ENCODE peak calls at places on chromosome 21, in four cellular contexts. D, O, T and G are unnamed samples.

GRCh38 chr21:34020005-34020847 is 53.2 kb upstream of the MRPS6 start:
- DNase-seq in D (peak; percentile 27), O (no peak), T (no peak), G (no peak)

GRCh38 chr21:32233055-32233546 is 45.7 kb downstream of the MIS18A start:
- DNase-seq in D (no peak), O (no peak), T (no peak), G (no peak)

GRCh38 chr21:14773777-14774345 is 227.7 kb upstream of the SAMSN1 start:
- DNase-seq in D (peak; percentile 59), O (peak; percentile 62), T (peak; percentile 46), G (no peak)

GRCh38 chr21:46081022-46081861 is 16.7 kb upstream of the COL6A2 start:
- DNase-seq in D (no peak), O (peak; percentile 31), T (no peak), G (peak; percentile 81)

GRCh38 chr21:44761747-44762208 is 39.8 kb downstream of the UBE2G2 start:
- DNase-seq in D (no peak), O (no peak), T (no peak), G (peak; percentile 81)

GRCh38 chr21:35274923-35275322 is 225.8 kb upstream of the RUNX1 start:
- DNase-seq in D (no peak), O (no peak), T (no peak), G (no peak)

GRCh38 chr21:35002879-35003722 is 46.0 kb downstream of the RUNX1 start:
- DNase-seq in D (no peak), O (no peak), T (peak; percentile 84), G (no peak)

GRCh38 chr21:32868631-32869454 is 97.3 kb upstream of the PAXBP1 start:
- DNase-seq in D (no peak), O (no peak), T (no peak), G (no peak)

GRCh38 chr21:33421713-33422393 is 18.6 kb downstream of the IFNGR2 start:
- DNase-seq in D (no peak), O (no peak), T (no peak), G (no peak)

GRCh38 chr21:39319251-39319756 is 5.9 kb upstream of the BRWD1 start:
- DNase-seq in D (no peak), O (no peak), T (peak; percentile 63), G (no peak)

GRCh38 chr21:20603236-20603635 is 395.0 kb upstream of the NCAM2 start:
- DNase-seq in D (no peak), O (no peak), T (no peak), G (no peak)

GRCh38 chr21:41283211-41283818 is 33.3 kb upstream of the FAM3B start:
- DNase-seq in D (peak; percentile 70), O (no peak), T (peak; percentile 95), G (no peak)

GRCh38 chr21:45497846-45498645 is 44.2 kb downstream of the SLC19A1 start:
- DNase-seq in D (no peak), O (peak; percentile 31), T (no peak), G (peak; percentile 75)

GRCh38 chr21:32520885-32521735 is 64.2 kb downstream of the TCP10L start:
- DNase-seq in D (peak; percentile 94), O (peak; percentile 75), T (peak; percentile 98), G (no peak)

GRCh38 chr21:21813295-21813694 is 815.1 kb downstream of the NCAM2 start:
- DNase-seq in D (no peak), O (no peak), T (no peak), G (no peak)

GRCh38 chr21:20031807-20032206 is 966.4 kb upstream of the NCAM2 start:
- DNase-seq in D (no peak), O (no peak), T (no peak), G (peak; percentile 63)

GRCh38 chr21:44012474-44013379 is 618 bp downstream of the TRAPPC10 start:
- DNase-seq in D (peak; percentile 63), O (peak; percentile 82), T (peak; percentile 27), G (peak; percentile 75)

GRCh38 chr21:44377922-44378645 is 24.7 kb downstream of the TRPM2 start:
- DNase-seq in D (no peak), O (no peak), T (no peak), G (no peak)

GRCh38 chr21:44419679-44420078 is 35.6 kb upstream of the LRRC3 start:
- DNase-seq in D (no peak), O (no peak), T (no peak), G (no peak)

GRCh38 chr21:33265664-33266049 is 510 bp upstream of the IL10RB start:
- DNase-seq in D (no peak), O (peak; percentile 86), T (no peak), G (no peak)

GRCh38 chr21:35198004-35198403 is 148.9 kb upstream of the RUNX1 start:
- DNase-seq in D (no peak), O (no peak), T (peak; percentile 79), G (no peak)

GRCh38 chr21:44583800-44584147 is 3.4 kb upstream of the KRTAP10-5 start:
- DNase-seq in D (no peak), O (no peak), T (no peak), G (no peak)

GRCh38 chr21:45926281-45926680 is 55.3 kb upstream of the COL6A1 start:
- DNase-seq in D (no peak), O (no peak), T (no peak), G (no peak)

GRCh38 chr21:45498646-45499000 is 43.6 kb downstream of the SLC19A1 start:
- DNase-seq in D (no peak), O (peak; percentile 12), T (no peak), G (no peak)

GRCh38 chr21:41167348-41168342 is at the start of gene BACE2:
- DNase-seq in D (peak; percentile 57), O (peak; percentile 79), T (peak; percentile 88), G (no peak)

DNA sequence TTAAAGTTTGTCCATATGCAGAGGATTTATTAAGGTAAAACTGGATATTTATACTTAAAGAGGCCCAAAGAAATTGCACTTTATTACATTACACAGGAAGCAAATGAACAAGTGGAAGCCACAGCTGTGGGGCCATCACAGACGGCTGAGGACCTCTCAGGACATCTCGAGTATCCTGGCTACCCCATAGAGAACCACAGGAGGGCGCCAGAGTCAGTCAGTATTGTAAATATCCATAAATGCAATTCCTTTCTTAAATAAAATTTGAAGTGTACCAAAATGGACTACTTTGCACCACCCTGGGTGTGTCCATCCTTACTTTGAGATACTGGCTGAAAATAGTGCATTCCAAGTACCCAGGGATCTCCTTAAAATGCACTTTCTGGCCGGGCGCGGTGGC is 257.2 kb downstream of the MRPL39 start:
- DNase-seq in D (peak; percentile 39), O (no peak), T (peak; percentile 49), G (no peak)
- TF ChIP-seq CTCF in D (peak; percentile 67), O (peak; percentile 24), T (peak; percentile 65), G (peak; percentile 73)

DNA sequence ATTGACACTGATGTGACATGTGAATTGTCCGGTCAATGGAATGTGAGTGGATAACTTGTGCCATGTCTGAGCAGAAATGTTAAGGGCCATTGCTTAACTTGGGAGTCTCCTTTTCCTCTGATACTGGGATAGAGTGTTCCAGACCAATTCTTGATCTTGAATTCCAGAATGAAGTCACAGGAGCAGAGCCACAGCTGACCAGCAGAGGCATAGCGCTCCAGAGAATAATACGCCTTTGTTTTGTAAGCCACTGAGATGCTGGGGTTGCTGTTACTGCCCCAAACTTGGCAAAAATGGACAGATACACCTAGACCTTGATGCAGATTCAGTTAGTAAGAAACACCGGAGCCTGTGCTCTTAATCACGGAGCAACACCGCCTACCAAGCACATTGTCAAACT is 6.3 kb downstream of the KCNJ6 start:
- DNase-seq in D (no peak), O (no peak), T (no peak), G (no peak)
- TF ChIP-seq CTCF in D (no peak), O (no peak), T (no peak), G (peak; percentile 28)

DNA sequence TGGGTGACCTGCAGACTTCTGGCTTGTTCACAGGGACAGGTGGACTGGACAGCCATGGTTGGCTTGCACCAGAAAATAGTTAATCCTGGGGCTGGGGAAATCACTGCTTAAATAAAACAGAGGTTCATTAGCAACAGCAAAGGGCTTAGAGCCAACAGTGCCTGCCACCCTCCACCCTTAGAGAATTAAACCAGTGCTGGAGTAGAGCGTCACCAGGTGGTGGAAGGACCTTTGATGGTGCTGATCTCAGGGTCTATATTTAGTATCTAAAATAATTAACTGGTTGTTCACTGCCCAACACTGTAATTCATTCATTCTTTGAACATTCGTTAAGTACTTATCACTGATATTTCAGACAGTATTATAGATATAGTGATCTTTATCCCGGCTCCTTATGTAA is 34.7 kb upstream of the PDE9A start:
- DNase-seq in D (no peak), O (no peak), T (no peak), G (no peak)
- TF ChIP-seq CTCF in D (no peak), O (no peak), T (no peak), G (no peak)

DNA sequence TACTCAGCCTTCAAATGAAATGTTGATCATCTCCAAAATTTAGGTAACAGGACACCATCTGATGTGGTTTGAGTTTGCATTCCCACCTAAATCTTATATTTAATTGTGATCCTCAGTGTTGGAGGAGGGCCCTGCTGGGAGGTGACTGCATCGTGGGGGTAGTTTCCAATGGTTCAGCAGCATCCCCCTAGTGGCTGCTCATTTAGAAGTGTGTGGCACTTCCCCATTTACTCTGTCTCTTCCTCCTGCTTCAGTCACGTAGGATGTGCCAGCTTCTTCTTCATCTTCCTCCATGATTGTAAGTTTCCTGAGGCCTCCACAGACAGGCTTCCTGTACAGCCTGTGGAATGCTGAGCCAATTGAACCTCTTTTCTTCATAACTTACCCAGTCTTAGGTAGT is 731.2 kb downstream of the USP25 start:
- DNase-seq in D (no peak), O (no peak), T (no peak), G (no peak)
- TF ChIP-seq CTCF in D (no peak), O (no peak), T (no peak), G (peak; percentile 24)

GRCh38 chr21:29342394-29342957 is 43.8 kb downstream of the BACH1 start:
- DNase-seq in D (peak; percentile 83), O (peak; percentile 53), T (peak; percentile 91), G (no peak)
- TF ChIP-seq CTCF in D (no peak), O (no peak), T (no peak), G (no peak)

DNA sequence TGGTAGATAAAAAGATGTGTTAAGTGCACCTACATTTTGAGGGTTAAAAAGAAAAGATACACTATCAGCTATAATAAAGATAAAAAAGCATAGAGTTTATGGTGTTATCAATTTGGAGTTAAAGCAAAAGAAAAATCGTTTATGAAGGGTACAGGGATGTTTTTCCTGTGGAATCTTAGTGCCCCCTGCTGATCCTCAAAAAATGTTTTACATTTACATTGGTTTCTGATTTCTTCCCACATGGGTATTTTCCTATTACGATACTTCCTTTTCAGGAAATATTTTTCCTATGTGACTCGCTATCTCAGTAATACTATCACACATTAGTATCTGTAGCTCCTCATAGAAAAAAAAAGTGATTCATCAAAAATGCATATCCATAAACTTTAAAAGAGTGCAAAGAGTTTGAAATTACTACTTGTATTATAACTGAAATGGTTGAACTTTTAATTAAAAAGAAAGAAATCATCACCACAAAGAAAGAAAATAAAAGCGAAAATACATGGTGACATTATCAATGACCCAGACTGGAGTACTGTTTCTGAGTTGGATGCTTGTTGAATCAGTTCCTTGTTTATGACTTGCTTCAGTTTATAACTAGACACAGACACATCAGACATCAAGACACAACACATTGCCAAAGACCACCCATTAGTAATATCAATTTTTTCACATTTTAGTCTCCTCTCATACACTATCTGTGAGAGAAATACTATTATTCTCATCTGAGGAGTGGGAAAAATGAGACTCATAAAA is 293.2 kb downstream of the MRPL39 start:
- DNase-seq in D (peak; percentile 11), O (no peak), T (peak; percentile 57), G (no peak)
- TF ChIP-seq CTCF in D (peak; percentile 26), O (peak; percentile 34), T (peak; percentile 43), G (peak; percentile 43)

DNA sequence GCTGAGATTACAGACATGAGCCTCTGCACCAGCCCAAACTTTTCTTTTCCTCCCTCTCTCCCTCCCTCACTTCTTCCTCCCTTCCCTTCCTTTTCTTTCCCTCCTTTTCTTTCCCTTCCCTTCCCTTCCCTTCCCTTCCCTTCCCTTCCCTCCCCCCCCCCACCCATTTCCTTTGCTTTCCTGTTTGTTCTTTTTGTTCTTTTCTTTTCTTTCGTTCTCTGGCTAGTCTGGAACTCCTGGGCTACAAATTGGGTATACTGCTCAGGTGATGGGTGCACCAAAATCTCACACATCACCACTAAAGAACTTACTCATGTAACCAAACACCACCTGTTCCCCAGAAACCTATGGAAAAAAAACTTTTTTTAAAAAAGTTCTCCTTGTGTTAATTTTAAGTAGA is 174.8 kb upstream of the CHODL start:
- DNase-seq in D (no peak), O (no peak), T (no peak), G (no peak)
- TF ChIP-seq CTCF in D (no peak), O (no peak), T (no peak), G (no peak)